ENCODE peak calls at places on chromosomes 16 and 17, in nine cellular contexts. One of them, this sample, is unnamed.

GRCh38 chr17:16886655-16887322 is 85.1 kb downstream of the TNFRSF13B start:
- DNase-seq in CD8-positive, alpha-beta T cell: peak
- DNase-seq in DND-41: no peak
- DNase-seq in neural progenitor cell: no peak
- DNase-seq in pancreas: no peak
- DNase-seq in transverse colon: no peak
- DNase-seq in fibroblast of lung: no peak
- DNase-seq in Peyer's patch: no peak
- DNase-seq in AG10803: peak
- DNase-seq in this sample: no peak

GRCh38 chr17:80295146-80295545 is 34.5 kb downstream of the RNF213 start:
- DNase-seq in CD8-positive, alpha-beta T cell: no peak
- DNase-seq in DND-41: no peak
- DNase-seq in neural progenitor cell: no peak
- DNase-seq in pancreas: no peak
- DNase-seq in transverse colon: no peak
- DNase-seq in fibroblast of lung: no peak
- DNase-seq in Peyer's patch: no peak
- DNase-seq in AG10803: no peak
- DNase-seq in this sample: no peak

GRCh38 chr17:77802811-77803220 is 155.7 kb upstream of the TNRC6C start:
- DNase-seq in CD8-positive, alpha-beta T cell: no peak
- DNase-seq in DND-41: no peak
- DNase-seq in neural progenitor cell: peak
- DNase-seq in pancreas: no peak
- DNase-seq in transverse colon: no peak
- DNase-seq in fibroblast of lung: peak
- DNase-seq in Peyer's patch: peak
- DNase-seq in AG10803: no peak
- DNase-seq in this sample: no peak

GRCh38 chr17:4712526-4712925 is 2.1 kb downstream of the ARRB2 start:
- DNase-seq in CD8-positive, alpha-beta T cell: no peak
- DNase-seq in DND-41: no peak
- DNase-seq in neural progenitor cell: no peak
- DNase-seq in pancreas: no peak
- DNase-seq in transverse colon: no peak
- DNase-seq in fibroblast of lung: no peak
- DNase-seq in Peyer's patch: no peak
- DNase-seq in AG10803: no peak
- DNase-seq in this sample: no peak

GRCh38 chr16:56637814-56638750 is at the start of gene MT1A:
- DNase-seq in CD8-positive, alpha-beta T cell: no peak
- DNase-seq in DND-41: no peak
- DNase-seq in neural progenitor cell: peak
- DNase-seq in pancreas: peak
- DNase-seq in transverse colon: peak
- DNase-seq in fibroblast of lung: peak
- DNase-seq in Peyer's patch: peak
- DNase-seq in AG10803: peak
- DNase-seq in this sample: no peak

GRCh38 chr17:58702708-58703107 is 10.3 kb downstream of the RAD51C start:
- DNase-seq in CD8-positive, alpha-beta T cell: no peak
- DNase-seq in DND-41: no peak
- DNase-seq in neural progenitor cell: no peak
- DNase-seq in pancreas: no peak
- DNase-seq in transverse colon: no peak
- DNase-seq in fibroblast of lung: no peak
- DNase-seq in Peyer's patch: no peak
- DNase-seq in AG10803: no peak
- DNase-seq in this sample: no peak

GRCh38 chr16:89195521-89196171 is 4.7 kb downstream of the SLC22A31 start:
- DNase-seq in CD8-positive, alpha-beta T cell: no peak
- DNase-seq in DND-41: no peak
- DNase-seq in neural progenitor cell: no peak
- DNase-seq in pancreas: no peak
- DNase-seq in transverse colon: no peak
- DNase-seq in fibroblast of lung: no peak
- DNase-seq in Peyer's patch: peak
- DNase-seq in AG10803: no peak
- DNase-seq in this sample: no peak

GRCh38 chr17:77316191-77316641 is 175.4 kb downstream of the SEC14L1 start:
- DNase-seq in CD8-positive, alpha-beta T cell: no peak
- DNase-seq in DND-41: no peak
- DNase-seq in neural progenitor cell: peak
- DNase-seq in pancreas: no peak
- DNase-seq in transverse colon: peak
- DNase-seq in fibroblast of lung: peak
- DNase-seq in Peyer's patch: peak
- DNase-seq in AG10803: peak
- DNase-seq in this sample: no peak

GRCh38 chr17:46810837-46811236 is 7.7 kb downstream of the WNT3 start:
- DNase-seq in CD8-positive, alpha-beta T cell: no peak
- DNase-seq in DND-41: no peak
- DNase-seq in neural progenitor cell: no peak
- DNase-seq in pancreas: no peak
- DNase-seq in transverse colon: no peak
- DNase-seq in fibroblast of lung: no peak
- DNase-seq in Peyer's patch: no peak
- DNase-seq in AG10803: no peak
- DNase-seq in this sample: no peak

GRCh38 chr17:41665566-41666335 is 22.9 kb upstream of the EIF1 start:
- DNase-seq in CD8-positive, alpha-beta T cell: peak
- DNase-seq in DND-41: peak
- DNase-seq in neural progenitor cell: peak
- DNase-seq in pancreas: peak
- DNase-seq in transverse colon: peak
- DNase-seq in fibroblast of lung: peak
- DNase-seq in Peyer's patch: peak
- DNase-seq in AG10803: peak
- DNase-seq in this sample: peak

GRCh38 chr17:34118564-34118963 is 136.5 kb upstream of the CCL2 start:
- DNase-seq in CD8-positive, alpha-beta T cell: no peak
- DNase-seq in DND-41: no peak
- DNase-seq in neural progenitor cell: no peak
- DNase-seq in pancreas: no peak
- DNase-seq in transverse colon: no peak
- DNase-seq in fibroblast of lung: no peak
- DNase-seq in Peyer's patch: no peak
- DNase-seq in AG10803: no peak
- DNase-seq in this sample: no peak

GRCh38 chr17:36124879-36125824 is 21.5 kb downstream of the CCL4 start:
- DNase-seq in CD8-positive, alpha-beta T cell: no peak
- DNase-seq in DND-41: peak
- DNase-seq in neural progenitor cell: peak
- DNase-seq in pancreas: no peak
- DNase-seq in transverse colon: no peak
- DNase-seq in fibroblast of lung: no peak
- DNase-seq in Peyer's patch: no peak
- DNase-seq in AG10803: no peak
- DNase-seq in this sample: no peak
- TF ChIP-seq CTCF in CD8-positive, alpha-beta T cell: no peak
- TF ChIP-seq CTCF in DND-41: peak
- TF ChIP-seq CTCF in neural progenitor cell: peak
- TF ChIP-seq CTCF in pancreas: no peak
- TF ChIP-seq CTCF in transverse colon: no peak
- TF ChIP-seq CTCF in fibroblast of lung: no peak
- TF ChIP-seq CTCF in Peyer's patch: no peak
- TF ChIP-seq CTCF in AG10803: no peak
- TF ChIP-seq CTCF in this sample: no peak

GRCh38 chr16:67945392-67945933 is 1.5 kb upstream of the LCAT start:
- DNase-seq in CD8-positive, alpha-beta T cell: no peak
- DNase-seq in DND-41: no peak
- DNase-seq in neural progenitor cell: no peak
- DNase-seq in pancreas: no peak
- DNase-seq in transverse colon: no peak
- DNase-seq in fibroblast of lung: no peak
- DNase-seq in Peyer's patch: no peak
- DNase-seq in AG10803: no peak
- DNase-seq in this sample: no peak

GRCh38 chr16:67944690-67945391 is 921 bp upstream of the LCAT start:
- DNase-seq in CD8-positive, alpha-beta T cell: no peak
- DNase-seq in DND-41: no peak
- DNase-seq in neural progenitor cell: no peak
- DNase-seq in pancreas: no peak
- DNase-seq in transverse colon: no peak
- DNase-seq in fibroblast of lung: no peak
- DNase-seq in Peyer's patch: no peak
- DNase-seq in AG10803: no peak
- DNase-seq in this sample: no peak

GRCh38 chr16:67942510-67943255 is 1.2 kb downstream of the LCAT start:
- DNase-seq in CD8-positive, alpha-beta T cell: no peak
- DNase-seq in DND-41: no peak
- DNase-seq in neural progenitor cell: no peak
- DNase-seq in pancreas: no peak
- DNase-seq in transverse colon: no peak
- DNase-seq in fibroblast of lung: no peak
- DNase-seq in Peyer's patch: no peak
- DNase-seq in AG10803: no peak
- DNase-seq in this sample: no peak

GRCh38 chr16:67943256-67943618 is 683 bp downstream of the LCAT start:
- DNase-seq in CD8-positive, alpha-beta T cell: no peak
- DNase-seq in DND-41: no peak
- DNase-seq in neural progenitor cell: no peak
- DNase-seq in pancreas: no peak
- DNase-seq in transverse colon: no peak
- DNase-seq in fibroblast of lung: no peak
- DNase-seq in Peyer's patch: no peak
- DNase-seq in AG10803: no peak
- DNase-seq in this sample: no peak

GRCh38 chr16:67943619-67944503 is at the start of gene LCAT:
- DNase-seq in CD8-positive, alpha-beta T cell: no peak
- DNase-seq in DND-41: no peak
- DNase-seq in neural progenitor cell: peak
- DNase-seq in pancreas: no peak
- DNase-seq in transverse colon: peak
- DNase-seq in fibroblast of lung: peak
- DNase-seq in Peyer's patch: no peak
- DNase-seq in AG10803: no peak
- DNase-seq in this sample: no peak
- H3K4me3 ChIP-seq in CD8-positive, alpha-beta T cell: no peak
- H3K4me3 ChIP-seq in DND-41: no peak
- H3K4me3 ChIP-seq in neural progenitor cell: no peak
- H3K4me3 ChIP-seq in pancreas: no peak
- H3K4me3 ChIP-seq in transverse colon: no peak
- H3K4me3 ChIP-seq in fibroblast of lung: no peak
- H3K4me3 ChIP-seq in Peyer's patch: no peak
- H3K4me3 ChIP-seq in AG10803: no peak
- H3K4me3 ChIP-seq in this sample: no peak

DNA sequence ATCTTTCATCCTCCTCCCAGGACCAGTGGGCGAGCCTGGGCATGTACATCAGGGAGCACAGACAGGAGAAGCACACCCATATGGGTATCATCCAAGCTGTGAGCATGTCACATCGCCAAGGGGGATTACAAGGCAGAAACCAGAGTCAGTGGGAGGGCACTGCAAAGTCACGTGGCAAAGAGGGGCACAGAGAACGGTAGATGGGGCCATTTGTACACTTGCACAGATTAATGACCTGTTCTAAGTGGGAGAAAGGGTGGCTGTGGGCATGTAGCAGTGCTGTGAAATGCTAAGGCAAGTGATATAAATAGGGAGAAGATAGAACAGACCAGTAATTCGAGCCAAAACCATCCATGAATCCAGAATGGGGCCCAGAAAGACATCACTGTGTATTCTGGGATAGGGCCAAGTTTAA is 265.0 kb downstream of the CPPED1 start:
- DNase-seq in CD8-positive, alpha-beta T cell: no peak
- DNase-seq in DND-41: no peak
- DNase-seq in neural progenitor cell: no peak
- DNase-seq in pancreas: no peak
- DNase-seq in transverse colon: no peak
- DNase-seq in fibroblast of lung: no peak
- DNase-seq in Peyer's patch: no peak
- DNase-seq in AG10803: peak
- DNase-seq in this sample: no peak
- TF ChIP-seq CTCF in CD8-positive, alpha-beta T cell: no peak
- TF ChIP-seq CTCF in DND-41: no peak
- TF ChIP-seq CTCF in neural progenitor cell: no peak
- TF ChIP-seq CTCF in pancreas: no peak
- TF ChIP-seq CTCF in transverse colon: no peak
- TF ChIP-seq CTCF in fibroblast of lung: no peak
- TF ChIP-seq CTCF in Peyer's patch: no peak
- TF ChIP-seq CTCF in AG10803: no peak
- TF ChIP-seq CTCF in this sample: no peak

GRCh38 chr16:86928517-86929148 is 350.3 kb downstream of the FOXL1 start:
- DNase-seq in CD8-positive, alpha-beta T cell: no peak
- DNase-seq in DND-41: no peak
- DNase-seq in neural progenitor cell: no peak
- DNase-seq in pancreas: no peak
- DNase-seq in transverse colon: no peak
- DNase-seq in fibroblast of lung: no peak
- DNase-seq in Peyer's patch: peak
- DNase-seq in AG10803: no peak
- DNase-seq in this sample: no peak

GRCh38 chr16:86927699-86928098 is 349.4 kb downstream of the FOXL1 start:
- DNase-seq in CD8-positive, alpha-beta T cell: no peak
- DNase-seq in DND-41: no peak
- DNase-seq in neural progenitor cell: no peak
- DNase-seq in pancreas: no peak
- DNase-seq in transverse colon: no peak
- DNase-seq in fibroblast of lung: no peak
- DNase-seq in Peyer's patch: no peak
- DNase-seq in AG10803: no peak
- DNase-seq in this sample: no peak

GRCh38 chr16:86930663-86931062 is 352.3 kb downstream of the FOXL1 start:
- DNase-seq in CD8-positive, alpha-beta T cell: no peak
- DNase-seq in DND-41: no peak
- DNase-seq in neural progenitor cell: no peak
- DNase-seq in pancreas: no peak
- DNase-seq in transverse colon: no peak
- DNase-seq in fibroblast of lung: no peak
- DNase-seq in Peyer's patch: peak
- DNase-seq in AG10803: no peak
- DNase-seq in this sample: no peak

GRCh38 chr16:86930001-86930400 is 351.7 kb downstream of the FOXL1 start:
- DNase-seq in CD8-positive, alpha-beta T cell: no peak
- DNase-seq in DND-41: no peak
- DNase-seq in neural progenitor cell: no peak
- DNase-seq in pancreas: no peak
- DNase-seq in transverse colon: no peak
- DNase-seq in fibroblast of lung: peak
- DNase-seq in Peyer's patch: peak
- DNase-seq in AG10803: no peak
- DNase-seq in this sample: no peak

GRCh38 chr16:86929149-86929871 is 351.0 kb downstream of the FOXL1 start:
- DNase-seq in CD8-positive, alpha-beta T cell: no peak
- DNase-seq in DND-41: no peak
- DNase-seq in neural progenitor cell: no peak
- DNase-seq in pancreas: no peak
- DNase-seq in transverse colon: no peak
- DNase-seq in fibroblast of lung: peak
- DNase-seq in Peyer's patch: peak
- DNase-seq in AG10803: peak
- DNase-seq in this sample: no peak
- H3K4me3 ChIP-seq in CD8-positive, alpha-beta T cell: no peak
- H3K4me3 ChIP-seq in DND-41: no peak
- H3K4me3 ChIP-seq in neural progenitor cell: no peak
- H3K4me3 ChIP-seq in pancreas: no peak
- H3K4me3 ChIP-seq in transverse colon: no peak
- H3K4me3 ChIP-seq in fibroblast of lung: no peak
- H3K4me3 ChIP-seq in Peyer's patch: no peak
- H3K4me3 ChIP-seq in AG10803: no peak
- H3K4me3 ChIP-seq in this sample: no peak

This sample was measured in LNCaP clone FGC.